ENCODE peak calls at places on chromosomes 16 and 17, in ten cellular contexts. One of them, this sample, is unnamed.

GRCh38 chr16:4920826-4921225 is 16.1 kb downstream of the PPL start:
- DNase-seq in choroid plexus epithelial cell: no peak
- DNase-seq in mesothelial cell of epicardium: no peak
- DNase-seq in GM12864: no peak
- DNase-seq in endothelial cell of umbilical vein: no peak
- DNase-seq in Peyer's patch: no peak
- DNase-seq in gastrocnemius medialis: no peak
- DNase-seq in CD4-positive, alpha-beta T cell: no peak
- DNase-seq in heart left ventricle: no peak
- DNase-seq in astrocyte of the spinal cord: no peak
- DNase-seq in this sample: no peak

GRCh38 chr16:31475949-31476304 is 4.0 kb downstream of the TGFB1I1 start:
- DNase-seq in choroid plexus epithelial cell: no peak
- DNase-seq in mesothelial cell of epicardium: no peak
- DNase-seq in GM12864: no peak
- DNase-seq in endothelial cell of umbilical vein: no peak
- DNase-seq in Peyer's patch: peak
- DNase-seq in gastrocnemius medialis: no peak
- DNase-seq in CD4-positive, alpha-beta T cell: no peak
- DNase-seq in heart left ventricle: no peak
- DNase-seq in astrocyte of the spinal cord: no peak
- DNase-seq in this sample: no peak

GRCh38 chr16:55145771-55146603 is 178.0 kb upstream of the IRX6 start:
- DNase-seq in choroid plexus epithelial cell: no peak
- DNase-seq in mesothelial cell of epicardium: no peak
- DNase-seq in GM12864: no peak
- DNase-seq in endothelial cell of umbilical vein: no peak
- DNase-seq in Peyer's patch: no peak
- DNase-seq in gastrocnemius medialis: no peak
- DNase-seq in CD4-positive, alpha-beta T cell: no peak
- DNase-seq in heart left ventricle: no peak
- DNase-seq in astrocyte of the spinal cord: no peak
- DNase-seq in this sample: no peak

GRCh38 chr16:84477661-84478060 is 26.8 kb downstream of the MEAK7 start:
- DNase-seq in choroid plexus epithelial cell: no peak
- DNase-seq in mesothelial cell of epicardium: no peak
- DNase-seq in GM12864: no peak
- DNase-seq in endothelial cell of umbilical vein: no peak
- DNase-seq in Peyer's patch: no peak
- DNase-seq in gastrocnemius medialis: no peak
- DNase-seq in CD4-positive, alpha-beta T cell: no peak
- DNase-seq in heart left ventricle: peak
- DNase-seq in astrocyte of the spinal cord: no peak
- DNase-seq in this sample: no peak

GRCh38 chr17:48374650-48375230 is 55.3 kb downstream of the SKAP1 start:
- DNase-seq in choroid plexus epithelial cell: peak
- DNase-seq in mesothelial cell of epicardium: no peak
- DNase-seq in GM12864: peak
- DNase-seq in endothelial cell of umbilical vein: peak
- DNase-seq in Peyer's patch: peak
- DNase-seq in gastrocnemius medialis: no peak
- DNase-seq in CD4-positive, alpha-beta T cell: no peak
- DNase-seq in heart left ventricle: no peak
- DNase-seq in astrocyte of the spinal cord: no peak
- DNase-seq in this sample: no peak

GRCh38 chr17:35540589-35541404 is 3.3 kb upstream of the SLFN12L start:
- DNase-seq in choroid plexus epithelial cell: peak
- DNase-seq in mesothelial cell of epicardium: no peak
- DNase-seq in GM12864: no peak
- DNase-seq in endothelial cell of umbilical vein: peak
- DNase-seq in Peyer's patch: peak
- DNase-seq in gastrocnemius medialis: peak
- DNase-seq in CD4-positive, alpha-beta T cell: no peak
- DNase-seq in heart left ventricle: peak
- DNase-seq in astrocyte of the spinal cord: peak
- DNase-seq in this sample: no peak

GRCh38 chr16:57329718-57330327 is 28.8 kb upstream of the CCL22 start:
- DNase-seq in choroid plexus epithelial cell: no peak
- DNase-seq in mesothelial cell of epicardium: no peak
- DNase-seq in GM12864: no peak
- DNase-seq in endothelial cell of umbilical vein: no peak
- DNase-seq in Peyer's patch: no peak
- DNase-seq in gastrocnemius medialis: no peak
- DNase-seq in CD4-positive, alpha-beta T cell: no peak
- DNase-seq in heart left ventricle: no peak
- DNase-seq in astrocyte of the spinal cord: no peak
- DNase-seq in this sample: no peak

GRCh38 chr17:55062921-55063320 is 94.4 kb downstream of the STXBP4 start:
- DNase-seq in choroid plexus epithelial cell: peak
- DNase-seq in mesothelial cell of epicardium: no peak
- DNase-seq in GM12864: no peak
- DNase-seq in endothelial cell of umbilical vein: no peak
- DNase-seq in Peyer's patch: no peak
- DNase-seq in gastrocnemius medialis: no peak
- DNase-seq in CD4-positive, alpha-beta T cell: no peak
- DNase-seq in heart left ventricle: no peak
- DNase-seq in astrocyte of the spinal cord: peak
- DNase-seq in this sample: no peak

GRCh38 chr16:27333104-27333503 is 19.3 kb downstream of the IL4R start:
- DNase-seq in choroid plexus epithelial cell: no peak
- DNase-seq in mesothelial cell of epicardium: no peak
- DNase-seq in GM12864: no peak
- DNase-seq in endothelial cell of umbilical vein: no peak
- DNase-seq in Peyer's patch: no peak
- DNase-seq in gastrocnemius medialis: no peak
- DNase-seq in CD4-positive, alpha-beta T cell: no peak
- DNase-seq in heart left ventricle: no peak
- DNase-seq in astrocyte of the spinal cord: no peak
- DNase-seq in this sample: no peak

GRCh38 chr16:27330542-27330941 is 16.8 kb downstream of the IL4R start:
- DNase-seq in choroid plexus epithelial cell: peak
- DNase-seq in mesothelial cell of epicardium: no peak
- DNase-seq in GM12864: no peak
- DNase-seq in endothelial cell of umbilical vein: peak
- DNase-seq in Peyer's patch: peak
- DNase-seq in gastrocnemius medialis: peak
- DNase-seq in CD4-positive, alpha-beta T cell: no peak
- DNase-seq in heart left ventricle: peak
- DNase-seq in astrocyte of the spinal cord: peak
- DNase-seq in this sample: no peak

GRCh38 chr16:27333549-27333948 is 19.8 kb downstream of the IL4R start:
- DNase-seq in choroid plexus epithelial cell: no peak
- DNase-seq in mesothelial cell of epicardium: no peak
- DNase-seq in GM12864: no peak
- DNase-seq in endothelial cell of umbilical vein: no peak
- DNase-seq in Peyer's patch: no peak
- DNase-seq in gastrocnemius medialis: no peak
- DNase-seq in CD4-positive, alpha-beta T cell: no peak
- DNase-seq in heart left ventricle: no peak
- DNase-seq in astrocyte of the spinal cord: no peak
- DNase-seq in this sample: no peak

GRCh38 chr16:27334192-27334764 is 20.5 kb downstream of the IL4R start:
- DNase-seq in choroid plexus epithelial cell: no peak
- DNase-seq in mesothelial cell of epicardium: no peak
- DNase-seq in GM12864: no peak
- DNase-seq in endothelial cell of umbilical vein: no peak
- DNase-seq in Peyer's patch: no peak
- DNase-seq in gastrocnemius medialis: no peak
- DNase-seq in CD4-positive, alpha-beta T cell: no peak
- DNase-seq in heart left ventricle: no peak
- DNase-seq in astrocyte of the spinal cord: no peak
- DNase-seq in this sample: no peak

DNA sequence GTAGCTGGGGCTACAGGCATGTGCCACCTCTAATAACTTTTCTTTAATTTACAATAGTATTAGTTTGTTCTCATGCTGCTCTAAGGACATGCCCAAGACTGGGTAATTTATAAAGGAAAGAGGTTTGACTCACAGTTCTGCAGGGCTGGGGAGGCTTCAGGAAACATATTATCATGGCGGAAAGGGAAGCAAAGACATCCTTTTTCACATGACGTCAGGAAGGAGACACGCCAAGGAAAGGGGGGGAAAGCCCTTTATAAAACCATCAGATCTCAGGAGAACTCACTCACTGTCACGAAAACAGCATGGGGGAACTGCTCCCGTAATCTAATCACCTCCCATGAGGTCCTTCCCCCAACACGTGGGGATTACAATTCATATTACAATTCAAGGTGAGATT is 18.3 kb downstream of the IL4R start:
- DNase-seq in choroid plexus epithelial cell: no peak
- DNase-seq in mesothelial cell of epicardium: no peak
- DNase-seq in GM12864: no peak
- DNase-seq in endothelial cell of umbilical vein: peak
- DNase-seq in Peyer's patch: no peak
- DNase-seq in gastrocnemius medialis: no peak
- DNase-seq in CD4-positive, alpha-beta T cell: no peak
- DNase-seq in heart left ventricle: peak
- DNase-seq in astrocyte of the spinal cord: peak
- DNase-seq in this sample: no peak
- TF ChIP-seq CTCF in choroid plexus epithelial cell: no peak
- TF ChIP-seq CTCF in mesothelial cell of epicardium: no peak
- TF ChIP-seq CTCF in GM12864: no peak
- TF ChIP-seq CTCF in endothelial cell of umbilical vein: no peak
- TF ChIP-seq CTCF in Peyer's patch: no peak
- TF ChIP-seq CTCF in gastrocnemius medialis: no peak
- TF ChIP-seq CTCF in CD4-positive, alpha-beta T cell: no peak
- TF ChIP-seq CTCF in heart left ventricle: no peak
- TF ChIP-seq CTCF in astrocyte of the spinal cord: no peak
- TF ChIP-seq CTCF in this sample: no peak

GRCh38 chr17:58514795-58515157 is 338 bp upstream of the MTMR4 start:
- DNase-seq in choroid plexus epithelial cell: no peak
- DNase-seq in mesothelial cell of epicardium: no peak
- DNase-seq in GM12864: no peak
- DNase-seq in endothelial cell of umbilical vein: no peak
- DNase-seq in Peyer's patch: no peak
- DNase-seq in gastrocnemius medialis: no peak
- DNase-seq in CD4-positive, alpha-beta T cell: no peak
- DNase-seq in heart left ventricle: no peak
- DNase-seq in astrocyte of the spinal cord: no peak
- DNase-seq in this sample: no peak

GRCh38 chr17:58516644-58517377 is 2.4 kb upstream of the MTMR4 start:
- DNase-seq in choroid plexus epithelial cell: no peak
- DNase-seq in mesothelial cell of epicardium: no peak
- DNase-seq in GM12864: no peak
- DNase-seq in endothelial cell of umbilical vein: no peak
- DNase-seq in Peyer's patch: peak
- DNase-seq in gastrocnemius medialis: no peak
- DNase-seq in CD4-positive, alpha-beta T cell: no peak
- DNase-seq in heart left ventricle: no peak
- DNase-seq in astrocyte of the spinal cord: no peak
- DNase-seq in this sample: no peak

GRCh38 chr17:58513913-58514794 is at the start of gene MTMR4:
- DNase-seq in choroid plexus epithelial cell: peak
- DNase-seq in mesothelial cell of epicardium: peak
- DNase-seq in GM12864: peak
- DNase-seq in endothelial cell of umbilical vein: peak
- DNase-seq in Peyer's patch: peak
- DNase-seq in gastrocnemius medialis: peak
- DNase-seq in CD4-positive, alpha-beta T cell: peak
- DNase-seq in heart left ventricle: peak
- DNase-seq in astrocyte of the spinal cord: peak
- DNase-seq in this sample: peak

GRCh38 chr17:58515286-58515685 is 848 bp upstream of the MTMR4 start:
- DNase-seq in choroid plexus epithelial cell: no peak
- DNase-seq in mesothelial cell of epicardium: no peak
- DNase-seq in GM12864: no peak
- DNase-seq in endothelial cell of umbilical vein: no peak
- DNase-seq in Peyer's patch: no peak
- DNase-seq in gastrocnemius medialis: no peak
- DNase-seq in CD4-positive, alpha-beta T cell: no peak
- DNase-seq in heart left ventricle: no peak
- DNase-seq in astrocyte of the spinal cord: no peak
- DNase-seq in this sample: no peak

DNA sequence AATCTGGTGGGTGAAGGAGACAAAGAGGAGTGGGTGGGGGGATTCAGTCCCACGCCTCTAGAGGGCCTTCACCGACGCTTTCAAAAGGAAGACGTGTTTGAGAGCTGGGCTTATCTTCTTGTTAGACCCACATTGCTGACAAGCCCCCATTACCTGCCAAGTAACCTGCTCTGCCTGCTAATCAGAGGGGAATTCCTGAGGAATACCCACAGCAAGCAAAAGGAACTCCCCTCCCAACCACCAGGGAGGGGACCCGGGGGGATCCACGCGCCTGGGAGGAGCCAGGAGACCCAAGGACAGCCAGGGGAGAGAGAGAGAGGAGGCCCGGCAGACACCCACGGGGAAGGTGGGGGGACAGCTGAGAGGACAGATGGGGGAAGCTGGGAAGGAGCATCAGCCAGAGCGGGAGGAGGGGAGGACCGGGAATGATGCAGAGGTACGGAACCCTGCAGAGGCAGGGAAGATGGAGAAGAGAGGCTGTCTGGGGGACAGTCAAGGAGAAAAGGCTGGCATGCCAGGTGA is 986 bp downstream of the MTMR4 start:
- DNase-seq in choroid plexus epithelial cell: no peak
- DNase-seq in mesothelial cell of epicardium: no peak
- DNase-seq in GM12864: peak
- DNase-seq in endothelial cell of umbilical vein: no peak
- DNase-seq in Peyer's patch: no peak
- DNase-seq in gastrocnemius medialis: no peak
- DNase-seq in CD4-positive, alpha-beta T cell: no peak
- DNase-seq in heart left ventricle: no peak
- DNase-seq in astrocyte of the spinal cord: no peak
- DNase-seq in this sample: no peak
- TF ChIP-seq CTCF in choroid plexus epithelial cell: no peak
- TF ChIP-seq CTCF in mesothelial cell of epicardium: no peak
- TF ChIP-seq CTCF in GM12864: peak
- TF ChIP-seq CTCF in endothelial cell of umbilical vein: no peak
- TF ChIP-seq CTCF in Peyer's patch: no peak
- TF ChIP-seq CTCF in gastrocnemius medialis: no peak
- TF ChIP-seq CTCF in CD4-positive, alpha-beta T cell: no peak
- TF ChIP-seq CTCF in heart left ventricle: no peak
- TF ChIP-seq CTCF in astrocyte of the spinal cord: no peak
- TF ChIP-seq CTCF in this sample: no peak

GRCh38 chr17:45722161-45722560 is 62.0 kb upstream of the CRHR1 start:
- DNase-seq in choroid plexus epithelial cell: peak
- DNase-seq in mesothelial cell of epicardium: no peak
- DNase-seq in GM12864: no peak
- DNase-seq in endothelial cell of umbilical vein: no peak
- DNase-seq in Peyer's patch: no peak
- DNase-seq in gastrocnemius medialis: no peak
- DNase-seq in CD4-positive, alpha-beta T cell: no peak
- DNase-seq in heart left ventricle: no peak
- DNase-seq in astrocyte of the spinal cord: no peak
- DNase-seq in this sample: no peak

GRCh38 chr17:45718791-45719190 is 65.3 kb upstream of the CRHR1 start:
- DNase-seq in choroid plexus epithelial cell: no peak
- DNase-seq in mesothelial cell of epicardium: no peak
- DNase-seq in GM12864: no peak
- DNase-seq in endothelial cell of umbilical vein: no peak
- DNase-seq in Peyer's patch: no peak
- DNase-seq in gastrocnemius medialis: no peak
- DNase-seq in CD4-positive, alpha-beta T cell: no peak
- DNase-seq in heart left ventricle: no peak
- DNase-seq in astrocyte of the spinal cord: no peak
- DNase-seq in this sample: no peak

GRCh38 chr17:45715787-45716186 is 68.3 kb upstream of the CRHR1 start:
- DNase-seq in choroid plexus epithelial cell: no peak
- DNase-seq in mesothelial cell of epicardium: no peak
- DNase-seq in GM12864: no peak
- DNase-seq in endothelial cell of umbilical vein: no peak
- DNase-seq in Peyer's patch: no peak
- DNase-seq in gastrocnemius medialis: no peak
- DNase-seq in CD4-positive, alpha-beta T cell: no peak
- DNase-seq in heart left ventricle: no peak
- DNase-seq in astrocyte of the spinal cord: no peak
- DNase-seq in this sample: no peak

GRCh38 chr17:45720386-45720785 is 63.7 kb upstream of the CRHR1 start:
- DNase-seq in choroid plexus epithelial cell: no peak
- DNase-seq in mesothelial cell of epicardium: no peak
- DNase-seq in GM12864: no peak
- DNase-seq in endothelial cell of umbilical vein: no peak
- DNase-seq in Peyer's patch: no peak
- DNase-seq in gastrocnemius medialis: no peak
- DNase-seq in CD4-positive, alpha-beta T cell: no peak
- DNase-seq in heart left ventricle: no peak
- DNase-seq in astrocyte of the spinal cord: no peak
- DNase-seq in this sample: no peak

GRCh38 chr17:45719335-45720071 is 64.6 kb upstream of the CRHR1 start:
- DNase-seq in choroid plexus epithelial cell: peak
- DNase-seq in mesothelial cell of epicardium: no peak
- DNase-seq in GM12864: no peak
- DNase-seq in endothelial cell of umbilical vein: no peak
- DNase-seq in Peyer's patch: no peak
- DNase-seq in gastrocnemius medialis: peak
- DNase-seq in CD4-positive, alpha-beta T cell: no peak
- DNase-seq in heart left ventricle: no peak
- DNase-seq in astrocyte of the spinal cord: peak
- DNase-seq in this sample: no peak
- TF ChIP-seq CTCF in choroid plexus epithelial cell: peak
- TF ChIP-seq CTCF in mesothelial cell of epicardium: peak
- TF ChIP-seq CTCF in GM12864: peak
- TF ChIP-seq CTCF in endothelial cell of umbilical vein: peak
- TF ChIP-seq CTCF in Peyer's patch: no peak
- TF ChIP-seq CTCF in gastrocnemius medialis: peak
- TF ChIP-seq CTCF in CD4-positive, alpha-beta T cell: no peak
- TF ChIP-seq CTCF in heart left ventricle: peak
- TF ChIP-seq CTCF in astrocyte of the spinal cord: peak
- TF ChIP-seq CTCF in this sample: peak

DNA sequence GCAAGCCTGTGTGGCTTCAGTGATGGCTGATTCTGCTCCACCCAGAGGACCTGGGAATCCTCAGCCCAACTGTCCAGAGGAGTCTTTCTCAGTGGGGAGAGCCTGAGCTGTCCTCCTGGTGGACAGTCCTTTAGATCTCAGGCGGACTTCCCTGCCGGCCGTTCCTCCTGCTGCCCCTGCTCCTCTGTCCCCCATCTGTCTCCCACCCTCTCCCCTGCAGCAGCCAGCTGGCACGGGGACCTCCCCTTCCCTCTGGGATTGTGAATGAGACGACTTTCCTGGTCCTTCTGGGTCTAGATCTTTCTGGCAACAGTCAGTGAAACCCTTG is 279.7 kb downstream of the SEC14L1 start:
- DNase-seq in choroid plexus epithelial cell: peak
- DNase-seq in mesothelial cell of epicardium: no peak
- DNase-seq in GM12864: no peak
- DNase-seq in endothelial cell of umbilical vein: no peak
- DNase-seq in Peyer's patch: no peak
- DNase-seq in gastrocnemius medialis: no peak
- DNase-seq in CD4-positive, alpha-beta T cell: no peak
- DNase-seq in heart left ventricle: no peak
- DNase-seq in astrocyte of the spinal cord: no peak
- DNase-seq in this sample: no peak
- TF ChIP-seq CTCF in choroid plexus epithelial cell: peak
- TF ChIP-seq CTCF in mesothelial cell of epicardium: no peak
- TF ChIP-seq CTCF in GM12864: no peak
- TF ChIP-seq CTCF in endothelial cell of umbilical vein: no peak
- TF ChIP-seq CTCF in Peyer's patch: no peak
- TF ChIP-seq CTCF in gastrocnemius medialis: no peak
- TF ChIP-seq CTCF in CD4-positive, alpha-beta T cell: no peak
- TF ChIP-seq CTCF in heart left ventricle: no peak
- TF ChIP-seq CTCF in astrocyte of the spinal cord: no peak
- TF ChIP-seq CTCF in this sample: no peak